ENCODE peak calls at places on chromosomes 7 and 10, in five cellular contexts. U is neural progenitor cell, O is HCT116, H is colonic mucosa, K is prostate gland. Q is an unnamed sample.

GRCh38 chr10:101840102-101840684 is 3.4 kb downstream of the KCNIP2 start:
- DNase-seq in U (peak; percentile 66), O (no peak), H (no peak), K (no peak), Q (no peak)

GRCh38 chr7:97024209-97025129 is at the start of gene DLX5:
- DNase-seq in U (peak; percentile 90), O (no peak), H (no peak), K (peak; percentile 69), Q (no peak)

GRCh38 chr10:63866747-63867140 is 345.5 kb downstream of the REEP3 start:
- DNase-seq in U (peak; percentile 11), O (peak; percentile 51), H (no peak), K (no peak), Q (no peak)

GRCh38 chr7:142301923-142302550 is 44.2 kb upstream of the PRSS58 start:
- DNase-seq in U (no peak), O (peak; percentile 22), H (no peak), K (no peak), Q (no peak)

GRCh38 chr10:73809061-73809818 is 2.2 kb downstream of the NDST2 start:
- DNase-seq in U (no peak), O (no peak), H (no peak), K (no peak), Q (no peak)

GRCh38 chr7:78510580-78511188 is 712.1 kb downstream of the PHTF2 start:
- DNase-seq in U (peak; percentile 62), O (peak; percentile 8), H (no peak), K (peak; percentile 27), Q (no peak)

GRCh38 chr7:107751113-107751512 is 7.2 kb downstream of the CBLL1 start:
- DNase-seq in U (no peak), O (no peak), H (no peak), K (no peak), Q (no peak)

GRCh38 chr7:78175330-78175729 is 376.8 kb downstream of the PHTF2 start:
- DNase-seq in U (no peak), O (no peak), H (no peak), K (no peak), Q (no peak)

GRCh38 chr7:12872487-12872886 is 185.1 kb downstream of the ARL4A start:
- DNase-seq in U (no peak), O (no peak), H (no peak), K (no peak), Q (no peak)

GRCh38 chr10:29635711-29636144 is 957 bp upstream of the SVIL start:
- DNase-seq in U (peak; percentile 69), O (no peak), H (peak; percentile 50), K (no peak), Q (no peak)

GRCh38 chr10:4825868-4826787 is at the start of gene AKR1E2:
- DNase-seq in U (peak; percentile 91), O (peak; percentile 83), H (peak; percentile 84), K (peak; percentile 64), Q (peak; percentile 82)

GRCh38 chr10:60964257-60965235 is 20.6 kb upstream of the RHOBTB1 start:
- DNase-seq in U (peak; percentile 72), O (peak; percentile 73), H (peak; percentile 75), K (peak; percentile 61), Q (peak; percentile 3)

GRCh38 chr7:26658698-26659084 is 205.7 kb downstream of the SKAP2 start:
- DNase-seq in U (peak; percentile 53), O (no peak), H (no peak), K (no peak), Q (no peak)

GRCh38 chr7:52831321-52831720 is 204.1 kb upstream of the POM121L12 start:
- DNase-seq in U (no peak), O (no peak), H (no peak), K (no peak), Q (no peak)

GRCh38 chr10:95363303-95363912 is 72.6 kb upstream of the PDLIM1 start:
- DNase-seq in U (peak; percentile 79), O (peak; percentile 61), H (peak; percentile 70), K (peak; percentile 49), Q (no peak)

GRCh38 chr7:46786221-46786951 is 795.5 kb downstream of the TNS3 start:
- DNase-seq in U (no peak), O (no peak), H (no peak), K (peak; percentile 26), Q (no peak)

GRCh38 chr7:66758964-66759628 is 18.6 kb downstream of the RABGEF1 start:
- DNase-seq in U (no peak), O (no peak), H (no peak), K (no peak), Q (no peak)

GRCh38 chr7:137399827-137400823 is 56.6 kb upstream of the PTN start:
- DNase-seq in U (no peak), O (no peak), H (no peak), K (no peak), Q (no peak)

GRCh38 chr7:125661006-125661405 is 731.4 kb upstream of the POT1 start:
- DNase-seq in U (no peak), O (no peak), H (no peak), K (no peak), Q (no peak)

GRCh38 chr7:77415822-77416620 is at the start of gene GSAP:
- DNase-seq in U (peak; percentile 61), O (no peak), H (peak; percentile 68), K (peak; percentile 63), Q (no peak)

GRCh38 chr7:18347170-18347569 is 148.4 kb upstream of the HDAC9 start:
- DNase-seq in U (no peak), O (no peak), H (no peak), K (no peak), Q (no peak)

GRCh38 chr10:62637249-62638061 is 167.1 kb upstream of the ADO start:
- DNase-seq in U (no peak), O (no peak), H (no peak), K (no peak), Q (no peak)

GRCh38 chr10:62640386-62640785 is 164.1 kb upstream of the ADO start:
- DNase-seq in U (no peak), O (no peak), H (no peak), K (no peak), Q (no peak)

GRCh38 chr10:62639139-62639538 is 165.4 kb upstream of the ADO start:
- DNase-seq in U (no peak), O (no peak), H (no peak), K (no peak), Q (no peak)

GRCh38 chr10:62636825-62637248 is 167.7 kb upstream of the ADO start:
- DNase-seq in U (no peak), O (no peak), H (no peak), K (no peak), Q (no peak)

DNA sequence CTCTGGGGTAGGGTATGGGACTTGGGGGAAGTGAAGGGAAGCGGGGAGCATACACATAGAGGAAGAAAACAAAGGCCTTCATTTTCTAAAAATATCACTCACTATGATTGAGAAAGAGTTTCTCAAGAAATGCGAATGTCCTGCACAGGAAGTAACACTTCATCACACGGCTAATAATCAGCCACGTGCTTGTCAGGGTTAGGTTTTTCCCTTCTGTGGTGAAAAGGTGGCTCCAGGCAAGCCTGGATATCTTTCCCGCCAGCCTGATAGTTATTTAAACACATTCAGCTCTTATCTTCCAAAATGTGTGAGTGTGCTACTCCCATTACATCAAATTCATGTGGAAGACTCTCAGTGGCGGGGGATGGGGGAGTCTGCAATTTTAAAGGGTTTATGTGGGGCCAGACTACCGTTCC is 166.4 kb upstream of the ADO start:
- DNase-seq in U (no peak), O (no peak), H (no peak), K (no peak), Q (no peak)
- H3K4me3 ChIP-seq in U (no peak overlapping the region), O (no peak overlapping the region), H (no peak overlapping the region), K (no peak overlapping the region), Q (peak overlapping the region; percentile 55)

GRCh38 chr10:70378122-70378521 is 4.3 kb downstream of the LRRC20 start:
- DNase-seq in U (no peak), O (peak; percentile 88), H (no peak), K (peak; percentile 20), Q (no peak)
- H3K27ac ChIP-seq in U (no peak overlapping the region), O (peak overlapping the region; percentile 1), H (no peak overlapping the region), K (no peak overlapping the region), Q (no peak overlapping the region)

GRCh38 chr10:24209421-24209770 is 458 bp downstream of the KIAA1217 start:
- DNase-seq in U (peak; percentile 46), O (no peak), H (no peak), K (no peak), Q (no peak)
- H3K4me3 ChIP-seq in U (peak overlapping the region; percentile 56), O (no peak overlapping the region), H (peak overlapping the region; percentile 43), K (peak overlapping the region; percentile 56), Q (peak overlapping the region; percentile 72)

DNA sequence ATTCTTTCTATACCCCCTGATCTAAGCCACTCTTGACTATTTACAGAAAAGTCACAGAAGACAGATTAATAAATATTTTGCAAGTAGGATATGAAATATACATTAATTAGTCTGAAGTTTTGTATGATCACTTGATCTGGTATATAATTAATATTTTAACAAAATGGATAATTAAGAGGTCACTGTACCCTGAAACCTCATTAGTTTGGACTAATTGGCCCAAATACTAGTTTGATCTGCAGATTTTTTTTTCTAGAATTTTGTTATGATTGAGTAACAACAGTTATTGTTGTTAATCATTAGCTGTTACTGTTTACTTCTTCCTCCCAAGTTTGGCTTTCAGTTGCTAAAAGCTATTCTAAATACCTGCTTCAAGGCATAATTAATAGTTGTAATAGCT is 2.7 kb downstream of the NHLRC2 start:
- DNase-seq in U (no peak), O (no peak), H (no peak), K (no peak), Q (no peak)
- H3K27ac ChIP-seq in U (no peak overlapping the region), O (no peak overlapping the region), H (no peak overlapping the region), K (peak overlapping the region; percentile 8), Q (no peak overlapping the region)

DNA sequence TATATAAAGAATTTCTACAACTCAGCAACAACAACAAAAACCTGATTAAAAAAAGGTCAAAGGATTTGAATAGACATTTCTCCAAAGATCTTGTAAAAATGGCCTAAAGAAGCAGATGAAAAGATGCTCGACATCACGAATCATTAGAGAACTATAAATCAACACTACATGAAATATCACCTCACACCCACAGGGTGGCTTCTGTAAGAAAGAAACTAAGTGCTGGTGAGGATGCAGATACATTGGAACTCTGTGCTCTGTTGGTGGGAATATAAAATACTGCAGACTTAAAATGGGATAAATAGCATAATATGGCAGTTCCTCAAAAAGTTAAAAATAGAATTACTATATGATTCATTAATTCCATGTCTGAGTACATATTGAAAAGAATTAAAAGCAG is 38.3 kb upstream of the CDCA7L start:
- DNase-seq in U (no peak), O (no peak), H (no peak), K (no peak), Q (no peak)
- H3K4me3 ChIP-seq in U (no peak overlapping the region), O (no peak overlapping the region), H (no peak overlapping the region), K (no peak overlapping the region), Q (no peak overlapping the region)

GRCh38 chr10:16950686-16951681 is 133.8 kb upstream of the RSU1 start:
- DNase-seq in U (peak; percentile 83), O (peak; percentile 4), H (no peak), K (no peak), Q (no peak)
- H3K27ac ChIP-seq in U (no peak overlapping the region), O (no peak overlapping the region), H (no peak overlapping the region), K (no peak overlapping the region), Q (peak overlapping the region; percentile 1)

GRCh38 chr7:90593205-90593604 is 2.9 kb upstream of the CDK14 start:
- DNase-seq in U (no peak), O (no peak), H (no peak), K (no peak), Q (no peak)
- H3K4me3 ChIP-seq in U (no peak overlapping the region), O (no peak overlapping the region), H (no peak overlapping the region), K (no peak overlapping the region), Q (no peak overlapping the region)

Q was measured in thoracic aorta.